ENCODE peak calls at places on chromosomes 11 and 22, in nine cellular contexts. C, T, Q, Z, D, K, F, E and S are unnamed samples.

GRCh38 chr22:36221799-36222751 is 17.3 kb downstream of the APOL2 start:
- DNase-seq in Q (peak; percentile 63), T (no peak), E (peak; percentile 46), Z (peak; percentile 70), K (peak; percentile 55), F (peak; percentile 53), D (no peak), C (peak; percentile 39), S (no peak)

GRCh38 chr11:69637956-69638871 is 2.7 kb upstream of the CCND1 start:
- DNase-seq in E (peak; percentile 74), T (peak; percentile 65), K (peak; percentile 18), Q (no peak), D (no peak), C (peak; percentile 75), Z (peak; percentile 85), F (peak; percentile 58), S (no peak)

GRCh38 chr22:41920271-41920976 is 5.5 kb upstream of the SHISA8 start:
- DNase-seq in E (no peak), D (no peak), T (no peak), Q (no peak), F (no peak), Z (no peak), C (no peak), K (no peak), S (no peak)

GRCh38 chr22:41925783-41926460 is 684 bp downstream of the TNFRSF13C start:
- DNase-seq in Q (peak; percentile 54), E (peak; percentile 62), C (peak; percentile 48), D (no peak), F (peak; percentile 69), Z (peak; percentile 71), T (peak; percentile 34), K (peak; percentile 51), S (no peak)

GRCh38 chr11:70587095-70587389 is 188.7 kb downstream of the CTTN start:
- DNase-seq in K (no peak), Z (no peak), Q (no peak), T (peak; percentile 8), E (no peak), D (no peak), C (no peak), F (no peak), S (no peak)

GRCh38 chr22:16955678-16956210 is 52.3 kb downstream of the GAB4 start:
- DNase-seq in D (no peak), F (no peak), Z (no peak), T (no peak), Q (no peak), K (no peak), E (no peak), C (no peak), S (no peak)

GRCh38 chr11:128453444-128454336 is 133.7 kb downstream of the ETS1 start:
- DNase-seq in K (no peak), Z (no peak), E (peak; percentile 88), D (peak; percentile 78), C (no peak), Q (peak; percentile 63), T (peak; percentile 99), F (peak; percentile 66), S (peak; percentile 96)

GRCh38 chr11:69365567-69365966 is 71.6 kb downstream of the MYEOV start:
- DNase-seq in C (no peak), T (no peak), D (no peak), E (no peak), K (no peak), Q (no peak), F (no peak), Z (no peak), S (no peak)

GRCh38 chr11:31875861-31876625 is 64.9 kb upstream of the PAX6 start:
- DNase-seq in C (no peak), Z (peak; percentile 1), E (no peak), F (no peak), K (no peak), D (no peak), Q (no peak), T (no peak), S (no peak)

GRCh38 chr22:39136317-39136716 is 16.2 kb downstream of the CBX7 start:
- DNase-seq in F (no peak), K (no peak), Z (no peak), E (no peak), Q (no peak), D (no peak), T (no peak), C (no peak), S (no peak)

GRCh38 chr22:25237503-25237902 is 18.1 kb downstream of the CRYBB2 start:
- DNase-seq in Q (no peak), F (no peak), K (no peak), T (no peak), D (no peak), E (no peak), C (no peak), Z (no peak), S (no peak)

GRCh38 chr22:30732426-30732825 is 37.8 kb downstream of the OSBP2 start:
- DNase-seq in K (no peak), C (no peak), T (no peak), Q (no peak), F (no peak), E (no peak), D (no peak), Z (no peak), S (no peak)

GRCh38 chr22:44362249-44363040 is 49.7 kb upstream of the SHISAL1 start:
- DNase-seq in K (no peak), Q (no peak), D (no peak), F (no peak), T (peak; percentile 52), C (no peak), E (peak; percentile 30), Z (no peak), S (no peak)

GRCh38 chr11:12459374-12459773 is 82.0 kb downstream of the PARVA start:
- DNase-seq in D (no peak), E (no peak), C (no peak), Q (no peak), K (no peak), Z (no peak), T (no peak), F (no peak), S (no peak)

GRCh38 chr11:42770444-42771065 is 541.2 kb upstream of the API5 start:
- DNase-seq in Z (peak; percentile 40), Q (peak; percentile 41), C (peak; percentile 28), F (peak; percentile 16), E (peak; percentile 36), T (no peak), K (peak; percentile 11), D (peak; percentile 4), S (no peak)

DNA sequence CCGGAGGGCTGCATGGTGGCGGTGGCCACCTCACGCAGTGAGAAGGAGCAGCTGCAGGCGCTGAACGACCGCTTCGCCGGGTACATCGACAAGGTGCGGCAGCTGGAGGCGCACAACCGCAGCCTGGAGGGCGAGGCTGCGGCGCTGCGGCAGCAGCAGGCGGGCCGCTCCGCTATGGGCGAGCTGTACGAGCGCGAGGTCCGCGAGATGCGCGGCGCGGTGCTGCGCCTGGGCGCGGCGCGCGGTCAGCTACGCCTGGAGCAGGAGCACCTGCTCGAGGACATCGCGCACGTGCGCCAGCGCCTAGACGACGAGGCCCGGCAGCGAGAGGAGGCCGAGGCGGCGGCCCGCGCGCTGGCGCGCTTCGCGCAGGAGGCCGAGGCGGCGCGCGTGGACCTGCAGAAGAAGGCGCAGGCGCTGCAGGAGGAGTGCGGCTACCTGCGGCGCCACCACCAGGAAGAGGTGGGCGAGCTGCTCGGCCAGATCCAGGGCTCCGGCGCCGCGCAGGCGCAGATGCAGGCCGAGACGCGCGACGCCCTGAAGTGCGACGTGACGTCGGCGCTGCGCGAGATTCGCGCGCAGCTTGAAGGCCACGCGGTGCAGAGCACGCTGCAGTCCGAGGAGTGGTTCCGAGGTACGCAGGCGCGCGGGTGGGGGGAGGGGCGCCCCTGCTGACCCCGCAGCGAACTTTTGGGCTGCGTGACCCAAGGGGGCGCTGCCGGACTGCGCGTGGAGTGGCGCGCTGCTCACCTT is 670 bp downstream of the NEFH start:
- DNase-seq in Q (no peak), C (no peak), T (peak; percentile 56), D (no peak), E (no peak), K (peak; percentile 80), Z (peak; percentile 82), F (peak; percentile 20), S (no peak)
- TF ChIP-seq CTCF in Q (no peak), C (no peak), T (no peak), D (no peak), E (no peak), K (peak; percentile 33), Z (peak; percentile 16), F (no peak), S (no peak)

GRCh38 chr11:67303989-67304411 is 670 bp downstream of the SSH3 start:
- DNase-seq in F (peak; percentile 43), E (peak; percentile 63), T (no peak), Z (peak; percentile 49), Q (no peak), K (no peak), D (no peak), C (no peak), S (no peak)
- H3K4me3 ChIP-seq in F (peak overlapping the region; percentile 97), E (peak overlapping the region; percentile 93), T (peak overlapping the region; percentile 100), Z (peak overlapping the region; percentile 73), Q (no peak overlapping the region), K (peak overlapping the region; percentile 57), D (peak overlapping the region; percentile 93), C (peak overlapping the region; percentile 93), S (peak overlapping the region; percentile 87)

GRCh38 chr11:3123761-3124733 is 41.1 kb downstream of the OSBPL5 start:
- DNase-seq in D (peak; percentile 86), Q (no peak), C (peak; percentile 70), K (peak; percentile 92), F (peak; percentile 65), T (peak; percentile 97), E (peak; percentile 94), Z (no peak), S (peak; percentile 71)
- TF ChIP-seq CTCF in D (no peak), Q (no peak), C (no peak), K (no peak), F (no peak), T (no peak), E (no peak), Z (no peak), S (no peak)

GRCh38 chr11:61949169-61950034 is 749 bp upstream of the BEST1 start:
- DNase-seq in Q (peak; percentile 26), C (peak; percentile 71), T (peak; percentile 98), K (no peak), F (peak; percentile 86), D (no peak), Z (peak; percentile 48), E (no peak), S (peak; percentile 79)
- H3K4me3 ChIP-seq in Q (no peak overlapping the region), C (no peak overlapping the region), T (no peak overlapping the region), K (no peak overlapping the region), F (no peak overlapping the region), D (no peak overlapping the region), Z (no peak overlapping the region), E (no peak overlapping the region), S (no peak overlapping the region)

GRCh38 chr11:81007046-81007445 is 1566.2 kb upstream of the TENM4 start:
- DNase-seq in Z (peak; percentile 15), F (no peak), E (peak; percentile 63), C (no peak), Q (peak; percentile 26), K (no peak), D (no peak), T (peak; percentile 14), S (no peak)
- TF ChIP-seq CTCF in Z (peak; percentile 23), F (no peak), E (peak; percentile 46), C (no peak), Q (no peak), K (no peak), D (no peak), T (peak; percentile 28), S (peak; percentile 4)